ENCODE peak calls at places on chromosomes 2 and 18, in four cellular contexts. X is endodermal cell, Z is neural progenitor cell, D is IMR-90. B is an unnamed sample.

GRCh38 chr18:45571714-45572113 is 43.6 kb upstream of the SLC14A2 start:
- DNase-seq in X (peak), Z (no peak), D (no peak), B (no peak)

GRCh38 chr2:105804266-105804665 is 59.6 kb downstream of the NCK2 start:
- DNase-seq in X (no peak), Z (no peak), D (no peak), B (no peak)

GRCh38 chr2:27489498-27490397 is at the start of gene IFT172:
- DNase-seq in D (peak), Z (peak), X (peak), B (peak)

GRCh38 chr2:127913808-127914457 is 28.2 kb upstream of the AMMECR1L start:
- DNase-seq in D (no peak), Z (no peak), X (no peak), B (no peak)

GRCh38 chr2:119644186-119644585 is 34.8 kb upstream of the TMEM177 start:
- DNase-seq in X (no peak), D (peak), Z (no peak), B (no peak)

GRCh38 chr2:74044999-74045398 is 60.3 kb downstream of the TET3 start:
- DNase-seq in X (no peak), Z (no peak), D (no peak), B (no peak)

GRCh38 chr2:73939419-73939818 is 12.7 kb downstream of the DGUOK start:
- DNase-seq in D (peak), Z (no peak), X (peak), B (no peak)

GRCh38 chr2:85303780-85304531 is 23.8 kb downstream of the TGOLN2 start:
- DNase-seq in Z (no peak), D (no peak), X (no peak), B (no peak)

GRCh38 chr18:60191926-60192325 is 180.6 kb downstream of the MC4R start:
- DNase-seq in D (no peak), X (no peak), Z (no peak), B (no peak)

GRCh38 chr2:161245671-161246070 is 62.6 kb upstream of the PSMD14 start:
- DNase-seq in X (no peak), D (no peak), Z (no peak), B (no peak)

GRCh38 chr2:161241894-161242293 is 66.3 kb upstream of the PSMD14 start:
- DNase-seq in Z (no peak), D (no peak), X (no peak), B (no peak)

GRCh38 chr2:161243312-161243711 is 64.9 kb upstream of the PSMD14 start:
- DNase-seq in Z (peak), D (no peak), X (peak), B (no peak)

GRCh38 chr2:161245237-161245505 is 63.1 kb upstream of the PSMD14 start:
- DNase-seq in Z (no peak), D (no peak), X (peak), B (no peak)

DNA sequence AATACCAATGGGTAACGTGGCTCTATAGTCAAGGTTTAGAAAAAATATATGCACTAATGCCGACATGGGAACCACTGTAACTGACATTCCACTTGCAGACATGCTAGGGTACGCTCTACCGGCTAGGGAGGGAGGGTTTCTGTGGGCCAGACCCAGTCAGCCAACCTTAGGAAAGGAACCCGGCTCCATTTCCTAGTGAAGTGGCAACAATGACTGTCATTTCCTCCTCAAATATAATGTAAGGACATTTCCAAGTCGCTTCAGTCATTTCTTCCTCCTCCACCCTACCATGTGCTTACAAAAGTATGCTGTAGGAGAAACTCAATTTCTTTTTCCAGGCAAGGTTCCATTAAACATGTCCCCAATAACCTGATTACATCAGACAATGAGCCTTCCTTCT is 64.4 kb upstream of the PSMD14 start:
- DNase-seq in D (no peak), X (peak), Z (no peak), B (no peak)
- H3K4me3 ChIP-seq in D (no peak), X (peak), Z (peak), B (no peak)

GRCh38 chr2:47519147-47519537 is 116.2 kb downstream of the MSH2 start:
- DNase-seq in X (no peak), D (no peak), Z (no peak), B (no peak)
- H3K4me3 ChIP-seq in X (no peak), D (no peak), Z (no peak), B (no peak)

DNA sequence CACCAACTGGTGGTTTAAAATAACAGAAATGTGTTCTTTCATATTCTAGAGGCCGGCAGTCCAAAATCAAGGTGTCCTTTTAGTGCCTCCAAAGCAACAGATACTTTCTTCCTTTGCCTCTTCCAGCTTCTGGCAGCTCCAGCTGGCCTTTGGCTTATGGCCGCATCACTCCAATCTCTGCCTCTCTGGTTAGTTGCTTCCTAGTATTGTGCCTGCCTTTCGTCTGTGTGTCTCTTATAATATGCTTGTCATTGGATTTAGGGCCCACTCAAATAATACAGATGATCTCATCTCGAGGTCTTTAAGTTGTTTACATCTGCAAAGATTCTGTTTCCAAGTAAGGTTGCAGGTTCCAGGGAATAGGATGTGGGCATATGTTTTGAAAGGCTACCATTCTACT is 855.2 kb upstream of the ID2 start:
- DNase-seq in Z (no peak), D (no peak), X (no peak), B (no peak)
- H3K4me3 ChIP-seq in Z (no peak), D (no peak), X (no peak), B (no peak)

DNA sequence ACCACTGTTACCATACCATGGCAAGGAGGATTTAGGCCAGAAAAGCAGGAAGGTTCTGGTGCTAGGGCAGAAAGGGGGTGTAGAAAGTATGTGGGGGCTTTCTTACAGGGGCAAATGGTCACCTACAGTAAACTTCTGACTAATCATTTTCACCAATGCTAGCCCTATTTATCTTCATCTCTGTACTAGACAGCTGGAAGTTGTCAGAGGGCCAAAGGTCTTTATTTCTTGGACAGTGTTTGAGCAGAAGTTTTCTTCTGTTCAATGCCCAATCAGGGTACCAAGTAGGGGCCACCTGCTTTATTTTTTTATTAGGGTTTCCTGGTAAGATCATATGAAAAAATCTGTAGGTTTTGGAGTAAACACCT is 37.6 kb downstream of the MAP4K4 start:
- DNase-seq in X (no peak), Z (no peak), D (no peak), B (no peak)
- H3K4me3 ChIP-seq in X (no peak), Z (no peak), D (no peak), B (no peak)

GRCh38 chr2:241880311-241881073 is 11.0 kb downstream of the RTP5 start:
- DNase-seq in Z (no peak), X (no peak), D (no peak), B (no peak)
- H3K4me3 ChIP-seq in Z (peak), X (peak), D (peak), B (no peak)

DNA sequence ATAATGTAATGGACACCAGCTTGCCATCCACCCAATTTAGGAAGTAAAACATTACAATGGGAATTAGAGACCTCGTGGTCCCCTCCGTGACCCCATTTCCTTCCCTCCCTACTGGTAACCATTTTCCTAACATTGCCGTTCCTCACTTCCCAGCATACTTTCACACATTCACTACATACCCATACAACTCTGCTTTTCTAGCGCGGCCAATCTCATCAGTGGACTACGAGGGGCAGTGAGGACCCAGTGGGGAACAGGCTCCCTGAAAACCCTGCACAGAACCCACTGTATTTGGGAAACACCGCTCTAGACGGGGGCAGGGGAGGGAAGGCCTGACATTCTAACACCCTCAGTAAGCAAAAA is 1.1 kb downstream of the ENOSF1 start:
- DNase-seq in D (no peak), Z (peak), X (peak), B (no peak)
- H3K4me3 ChIP-seq in D (peak), Z (peak), X (peak), B (peak)

DNA sequence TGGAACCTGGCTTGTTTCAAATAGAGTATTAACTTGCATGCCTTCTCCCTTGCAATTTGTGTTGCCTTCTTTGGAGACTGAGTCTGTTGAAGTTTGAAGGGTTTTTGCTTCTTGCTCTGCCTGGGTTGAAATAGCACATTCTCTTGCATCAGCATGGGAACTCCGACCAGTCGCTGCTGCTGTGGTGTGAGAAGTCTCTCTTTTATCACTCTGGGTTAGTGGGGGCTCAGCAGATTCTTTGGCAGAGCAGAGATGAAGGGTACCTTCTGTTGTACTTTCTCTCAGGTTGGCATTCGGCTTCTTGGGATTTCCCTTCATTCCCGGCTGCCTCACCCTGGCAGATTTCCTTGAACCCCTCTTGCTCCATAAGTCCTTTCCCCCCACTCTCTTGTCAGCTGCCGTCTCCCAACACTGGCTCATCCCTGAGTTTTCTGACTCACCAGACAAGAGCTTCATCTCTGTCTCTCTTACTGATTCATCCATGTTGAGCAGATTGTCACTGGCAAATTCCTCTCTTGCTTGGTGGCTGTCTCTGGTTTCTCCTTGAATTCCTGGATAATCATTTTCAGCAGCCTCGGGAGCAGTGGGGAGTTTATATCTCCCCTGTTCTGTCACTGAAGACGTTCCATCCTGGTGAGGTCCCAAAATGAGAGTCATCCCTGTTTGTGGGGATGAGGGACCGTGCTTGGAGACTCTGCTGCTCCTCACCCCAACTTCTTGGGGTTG is 49.9 kb downstream of the ALPK2 start:
- DNase-seq in D (peak), X (peak), Z (no peak), B (no peak)
- H3K4me3 ChIP-seq in D (peak), X (peak), Z (no peak), B (no peak)

DNA sequence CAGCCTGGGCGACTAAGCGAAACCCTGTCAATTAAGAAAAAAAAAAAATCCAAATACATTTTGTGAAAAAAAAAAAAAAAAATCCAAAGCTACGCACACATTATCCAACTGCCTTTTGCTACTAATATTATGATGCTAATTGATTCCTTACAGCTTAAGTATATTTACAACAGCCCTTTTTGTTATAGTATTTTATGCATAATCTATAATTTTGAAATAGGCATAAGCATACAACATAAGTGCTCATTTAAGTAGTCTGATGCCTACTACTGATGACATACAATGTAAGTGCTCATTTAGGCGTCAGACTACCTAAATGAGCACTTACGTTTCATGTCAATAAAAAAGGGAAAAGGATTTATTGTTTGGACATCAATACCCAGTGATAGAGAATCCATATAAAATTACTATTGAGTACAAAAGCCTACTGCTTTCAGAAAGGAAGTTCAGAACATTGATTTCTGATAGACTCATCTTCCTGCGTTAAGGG is 755 bp upstream of the RNF149 start:
- DNase-seq in Z (no peak), X (no peak), D (no peak), B (no peak)
- H3K4me3 ChIP-seq in Z (peak), X (peak), D (peak), B (peak)